ENCODE peak calls at places on chromosomes 6 and 20, in nine cellular contexts. One of them, this sample, is unnamed.

GRCh38 chr6:42007753-42008528 is 42.4 kb upstream of the TAF8 start:
- DNase-seq in left lung: no peak
- DNase-seq in heart right ventricle: no peak
- DNase-seq in CD8-positive, alpha-beta T cell: peak; percentile 71
- DNase-seq in MM.1S: no peak
- DNase-seq in psoas muscle: no peak
- DNase-seq in colonic mucosa: no peak
- DNase-seq in heart left ventricle: no peak
- DNase-seq in CD8-positive, alpha-beta memory T cell: no peak
- DNase-seq in this sample: no peak

GRCh38 chr6:124223596-124223995 is 419.9 kb downstream of the NKAIN2 start:
- DNase-seq in left lung: no peak
- DNase-seq in heart right ventricle: no peak
- DNase-seq in CD8-positive, alpha-beta T cell: no peak
- DNase-seq in MM.1S: no peak
- DNase-seq in psoas muscle: no peak
- DNase-seq in colonic mucosa: no peak
- DNase-seq in heart left ventricle: no peak
- DNase-seq in CD8-positive, alpha-beta memory T cell: no peak
- DNase-seq in this sample: no peak

GRCh38 chr20:16695633-16696032 is 34.2 kb upstream of the SNRPB2 start:
- DNase-seq in left lung: no peak
- DNase-seq in heart right ventricle: no peak
- DNase-seq in CD8-positive, alpha-beta T cell: no peak
- DNase-seq in MM.1S: no peak
- DNase-seq in psoas muscle: no peak
- DNase-seq in colonic mucosa: no peak
- DNase-seq in heart left ventricle: no peak
- DNase-seq in CD8-positive, alpha-beta memory T cell: no peak
- DNase-seq in this sample: no peak

GRCh38 chr6:132300323-132300949 is 100.8 kb downstream of the MOXD1 start:
- DNase-seq in left lung: no peak
- DNase-seq in heart right ventricle: peak; percentile 22
- DNase-seq in CD8-positive, alpha-beta T cell: no peak
- DNase-seq in MM.1S: peak; percentile 64
- DNase-seq in psoas muscle: no peak
- DNase-seq in colonic mucosa: peak; percentile 29
- DNase-seq in heart left ventricle: peak; percentile 39
- DNase-seq in CD8-positive, alpha-beta memory T cell: no peak
- DNase-seq in this sample: peak; percentile 55

GRCh38 chr6:137426007-137426689 is 68.0 kb downstream of the OLIG3 start:
- DNase-seq in left lung: no peak
- DNase-seq in heart right ventricle: no peak
- DNase-seq in CD8-positive, alpha-beta T cell: no peak
- DNase-seq in MM.1S: peak; percentile 71
- DNase-seq in psoas muscle: no peak
- DNase-seq in colonic mucosa: no peak
- DNase-seq in heart left ventricle: no peak
- DNase-seq in CD8-positive, alpha-beta memory T cell: no peak
- DNase-seq in this sample: no peak

GRCh38 chr6:46062312-46062711 is 46.7 kb upstream of the CLIC5 start:
- DNase-seq in left lung: peak; percentile 44
- DNase-seq in heart right ventricle: no peak
- DNase-seq in CD8-positive, alpha-beta T cell: no peak
- DNase-seq in MM.1S: peak; percentile 9
- DNase-seq in psoas muscle: no peak
- DNase-seq in colonic mucosa: peak; percentile 53
- DNase-seq in heart left ventricle: no peak
- DNase-seq in CD8-positive, alpha-beta memory T cell: no peak
- DNase-seq in this sample: no peak

GRCh38 chr6:1708141-1708540 is 98.4 kb downstream of the FOXC1 start:
- DNase-seq in left lung: no peak
- DNase-seq in heart right ventricle: no peak
- DNase-seq in CD8-positive, alpha-beta T cell: no peak
- DNase-seq in MM.1S: no peak
- DNase-seq in psoas muscle: no peak
- DNase-seq in colonic mucosa: no peak
- DNase-seq in heart left ventricle: no peak
- DNase-seq in CD8-positive, alpha-beta memory T cell: no peak
- DNase-seq in this sample: no peak

GRCh38 chr20:24950836-24951525 is 1.9 kb downstream of the CST7 start:
- DNase-seq in left lung: no peak
- DNase-seq in heart right ventricle: no peak
- DNase-seq in CD8-positive, alpha-beta T cell: no peak
- DNase-seq in MM.1S: no peak
- DNase-seq in psoas muscle: no peak
- DNase-seq in colonic mucosa: peak; percentile 16
- DNase-seq in heart left ventricle: no peak
- DNase-seq in CD8-positive, alpha-beta memory T cell: no peak
- DNase-seq in this sample: no peak

GRCh38 chr6:156400487-156400886 is 376.7 kb upstream of the ARID1B start:
- DNase-seq in left lung: no peak
- DNase-seq in heart right ventricle: no peak
- DNase-seq in CD8-positive, alpha-beta T cell: no peak
- DNase-seq in MM.1S: no peak
- DNase-seq in psoas muscle: no peak
- DNase-seq in colonic mucosa: no peak
- DNase-seq in heart left ventricle: no peak
- DNase-seq in CD8-positive, alpha-beta memory T cell: no peak
- DNase-seq in this sample: no peak

GRCh38 chr20:49905415-49906091 is 9.8 kb downstream of the SPATA2 start:
- DNase-seq in left lung: no peak
- DNase-seq in heart right ventricle: no peak
- DNase-seq in CD8-positive, alpha-beta T cell: no peak
- DNase-seq in MM.1S: no peak
- DNase-seq in psoas muscle: no peak
- DNase-seq in colonic mucosa: no peak
- DNase-seq in heart left ventricle: no peak
- DNase-seq in CD8-positive, alpha-beta memory T cell: peak; percentile 47
- DNase-seq in this sample: no peak

GRCh38 chr6:70673601-70674000 is 5.9 kb downstream of the SMAP1 start:
- DNase-seq in left lung: no peak
- DNase-seq in heart right ventricle: no peak
- DNase-seq in CD8-positive, alpha-beta T cell: no peak
- DNase-seq in MM.1S: peak; percentile 29
- DNase-seq in psoas muscle: no peak
- DNase-seq in colonic mucosa: no peak
- DNase-seq in heart left ventricle: no peak
- DNase-seq in CD8-positive, alpha-beta memory T cell: no peak
- DNase-seq in this sample: no peak

GRCh38 chr6:37456816-37457560 is 24.0 kb downstream of the CMTR1 start:
- DNase-seq in left lung: no peak
- DNase-seq in heart right ventricle: no peak
- DNase-seq in CD8-positive, alpha-beta T cell: no peak
- DNase-seq in MM.1S: no peak
- DNase-seq in psoas muscle: no peak
- DNase-seq in colonic mucosa: no peak
- DNase-seq in heart left ventricle: no peak
- DNase-seq in CD8-positive, alpha-beta memory T cell: no peak
- DNase-seq in this sample: no peak

GRCh38 chr20:62558779-62559178 is 83.0 kb upstream of the GATA5 start:
- DNase-seq in left lung: no peak
- DNase-seq in heart right ventricle: peak; percentile 83
- DNase-seq in CD8-positive, alpha-beta T cell: no peak
- DNase-seq in MM.1S: no peak
- DNase-seq in psoas muscle: peak; percentile 94
- DNase-seq in colonic mucosa: no peak
- DNase-seq in heart left ventricle: peak; percentile 90
- DNase-seq in CD8-positive, alpha-beta memory T cell: no peak
- DNase-seq in this sample: no peak

GRCh38 chr6:148407372-148407771 is 64.7 kb downstream of the SASH1 start:
- DNase-seq in left lung: no peak
- DNase-seq in heart right ventricle: no peak
- DNase-seq in CD8-positive, alpha-beta T cell: no peak
- DNase-seq in MM.1S: no peak
- DNase-seq in psoas muscle: peak; percentile 68
- DNase-seq in colonic mucosa: no peak
- DNase-seq in heart left ventricle: peak; percentile 46
- DNase-seq in CD8-positive, alpha-beta memory T cell: no peak
- DNase-seq in this sample: no peak

GRCh38 chr6:89069536-89070163 is 10.9 kb upstream of the PNRC1 start:
- DNase-seq in left lung: no peak
- DNase-seq in heart right ventricle: no peak
- DNase-seq in CD8-positive, alpha-beta T cell: no peak
- DNase-seq in MM.1S: no peak
- DNase-seq in psoas muscle: no peak
- DNase-seq in colonic mucosa: no peak
- DNase-seq in heart left ventricle: no peak
- DNase-seq in CD8-positive, alpha-beta memory T cell: no peak
- DNase-seq in this sample: no peak

GRCh38 chr6:100463685-100464161 is 998 bp downstream of the SIM1 start:
- DNase-seq in left lung: no peak
- DNase-seq in heart right ventricle: no peak
- DNase-seq in CD8-positive, alpha-beta T cell: no peak
- DNase-seq in MM.1S: no peak
- DNase-seq in psoas muscle: no peak
- DNase-seq in colonic mucosa: no peak
- DNase-seq in heart left ventricle: no peak
- DNase-seq in CD8-positive, alpha-beta memory T cell: no peak
- DNase-seq in this sample: no peak

GRCh38 chr20:11726021-11726420 is 191.7 kb upstream of the BTBD3 start:
- DNase-seq in left lung: no peak
- DNase-seq in heart right ventricle: no peak
- DNase-seq in CD8-positive, alpha-beta T cell: no peak
- DNase-seq in MM.1S: no peak
- DNase-seq in psoas muscle: no peak
- DNase-seq in colonic mucosa: no peak
- DNase-seq in heart left ventricle: no peak
- DNase-seq in CD8-positive, alpha-beta memory T cell: no peak
- DNase-seq in this sample: no peak

GRCh38 chr6:142331075-142331551 is 29.3 kb downstream of the ADGRG6 start:
- DNase-seq in left lung: no peak
- DNase-seq in heart right ventricle: no peak
- DNase-seq in CD8-positive, alpha-beta T cell: peak; percentile 55
- DNase-seq in MM.1S: no peak
- DNase-seq in psoas muscle: no peak
- DNase-seq in colonic mucosa: no peak
- DNase-seq in heart left ventricle: no peak
- DNase-seq in CD8-positive, alpha-beta memory T cell: no peak
- DNase-seq in this sample: no peak

GRCh38 chr6:13953061-13953705 is 28.4 kb downstream of the RNF182 start:
- DNase-seq in left lung: no peak
- DNase-seq in heart right ventricle: no peak
- DNase-seq in CD8-positive, alpha-beta T cell: no peak
- DNase-seq in MM.1S: no peak
- DNase-seq in psoas muscle: no peak
- DNase-seq in colonic mucosa: no peak
- DNase-seq in heart left ventricle: no peak
- DNase-seq in CD8-positive, alpha-beta memory T cell: no peak
- DNase-seq in this sample: no peak

GRCh38 chr20:46832555-46832954 is 62.1 kb upstream of the EYA2 start:
- DNase-seq in left lung: no peak
- DNase-seq in heart right ventricle: no peak
- DNase-seq in CD8-positive, alpha-beta T cell: no peak
- DNase-seq in MM.1S: no peak
- DNase-seq in psoas muscle: no peak
- DNase-seq in colonic mucosa: no peak
- DNase-seq in heart left ventricle: no peak
- DNase-seq in CD8-positive, alpha-beta memory T cell: no peak
- DNase-seq in this sample: no peak
- H3K36me3 ChIP-seq in left lung: no peaks in the 10 kb centered on the region
- H3K36me3 ChIP-seq in heart right ventricle: no peaks in the 10 kb centered on the region
- H3K36me3 ChIP-seq in CD8-positive, alpha-beta T cell: no peaks in the 10 kb centered on the region
- H3K36me3 ChIP-seq in MM.1S: no peaks in the 10 kb centered on the region
- H3K36me3 ChIP-seq in psoas muscle: no peaks in the 10 kb centered on the region
- H3K36me3 ChIP-seq in colonic mucosa: no peaks in the 10 kb centered on the region
- H3K36me3 ChIP-seq in heart left ventricle: no peaks in the 10 kb centered on the region
- H3K36me3 ChIP-seq in CD8-positive, alpha-beta memory T cell: no peaks in the 10 kb centered on the region
- H3K36me3 ChIP-seq in this sample: no peaks in the 10 kb centered on the region

DNA sequence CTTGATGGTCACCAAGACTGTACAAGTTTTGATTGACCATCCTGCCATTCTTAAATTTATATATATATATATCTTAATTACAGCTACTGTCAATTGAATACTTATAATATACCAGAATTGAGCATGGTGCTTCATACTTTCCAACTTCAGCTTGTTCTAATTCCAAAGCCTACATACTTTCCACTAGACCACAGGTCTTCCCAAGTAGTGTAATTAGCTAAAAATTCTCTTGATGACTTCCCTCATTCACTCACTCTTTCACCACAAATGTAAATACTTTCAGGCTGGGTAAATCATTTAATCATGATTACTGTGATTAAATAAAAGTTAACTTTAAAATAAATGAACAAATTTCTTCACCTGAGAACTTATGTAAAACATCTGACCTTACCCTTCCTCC is 3.4 kb downstream of the ASF1A start:
- DNase-seq in left lung: no peak
- DNase-seq in heart right ventricle: no peak
- DNase-seq in CD8-positive, alpha-beta T cell: no peak
- DNase-seq in MM.1S: no peak
- DNase-seq in psoas muscle: no peak
- DNase-seq in colonic mucosa: no peak
- DNase-seq in heart left ventricle: no peak
- DNase-seq in CD8-positive, alpha-beta memory T cell: no peak
- DNase-seq in this sample: no peak
- H3K4me3 ChIP-seq in left lung: no peak overlapping the region
- H3K4me3 ChIP-seq in heart right ventricle: no peak overlapping the region
- H3K4me3 ChIP-seq in CD8-positive, alpha-beta T cell: no peak overlapping the region
- H3K4me3 ChIP-seq in MM.1S: no peak overlapping the region
- H3K4me3 ChIP-seq in psoas muscle: no peak overlapping the region
- H3K4me3 ChIP-seq in colonic mucosa: no peak overlapping the region
- H3K4me3 ChIP-seq in heart left ventricle: no peak overlapping the region
- H3K4me3 ChIP-seq in CD8-positive, alpha-beta memory T cell: no peak overlapping the region
- H3K4me3 ChIP-seq in this sample: no peak overlapping the region

DNA sequence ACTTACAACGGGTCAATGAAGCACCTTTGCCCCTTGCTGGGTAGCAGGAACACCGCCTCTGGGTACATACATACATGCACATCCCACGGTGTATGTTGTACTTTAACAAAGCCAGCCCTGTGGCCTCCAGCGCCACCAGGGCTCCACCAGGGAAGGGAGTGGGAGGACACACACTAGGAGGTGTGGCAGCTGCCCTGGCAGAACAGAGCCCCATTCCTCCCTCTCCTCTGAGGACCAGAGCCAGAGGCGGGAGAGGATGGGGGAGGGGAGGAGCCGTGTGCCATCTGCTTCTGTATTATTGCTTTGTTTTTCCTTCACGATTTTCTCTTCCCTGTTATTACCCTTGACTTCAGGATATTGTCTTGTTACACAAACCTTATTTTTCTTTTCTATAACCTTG is 105.8 kb upstream of the TRAF3IP2 start:
- DNase-seq in left lung: peak; percentile 71
- DNase-seq in heart right ventricle: peak; percentile 64
- DNase-seq in CD8-positive, alpha-beta T cell: no peak
- DNase-seq in MM.1S: no peak
- DNase-seq in psoas muscle: peak; percentile 72
- DNase-seq in colonic mucosa: peak; percentile 69
- DNase-seq in heart left ventricle: peak; percentile 74
- DNase-seq in CD8-positive, alpha-beta memory T cell: no peak
- DNase-seq in this sample: peak; percentile 91
- H3K36me3 ChIP-seq in left lung: peaks cover 24% of the 10 kb centered on the region
- H3K36me3 ChIP-seq in heart right ventricle: no peaks in the 10 kb centered on the region
- H3K36me3 ChIP-seq in CD8-positive, alpha-beta T cell: peaks cover 19% of the 10 kb centered on the region
- H3K36me3 ChIP-seq in MM.1S: no peaks in the 10 kb centered on the region
- H3K36me3 ChIP-seq in psoas muscle: no peaks in the 10 kb centered on the region
- H3K36me3 ChIP-seq in colonic mucosa: no peaks in the 10 kb centered on the region
- H3K36me3 ChIP-seq in heart left ventricle: peaks cover 15% of the 10 kb centered on the region
- H3K36me3 ChIP-seq in CD8-positive, alpha-beta memory T cell: peaks cover 50% of the 10 kb centered on the region
- H3K36me3 ChIP-seq in this sample: peaks cover 13% of the 10 kb centered on the region

DNA sequence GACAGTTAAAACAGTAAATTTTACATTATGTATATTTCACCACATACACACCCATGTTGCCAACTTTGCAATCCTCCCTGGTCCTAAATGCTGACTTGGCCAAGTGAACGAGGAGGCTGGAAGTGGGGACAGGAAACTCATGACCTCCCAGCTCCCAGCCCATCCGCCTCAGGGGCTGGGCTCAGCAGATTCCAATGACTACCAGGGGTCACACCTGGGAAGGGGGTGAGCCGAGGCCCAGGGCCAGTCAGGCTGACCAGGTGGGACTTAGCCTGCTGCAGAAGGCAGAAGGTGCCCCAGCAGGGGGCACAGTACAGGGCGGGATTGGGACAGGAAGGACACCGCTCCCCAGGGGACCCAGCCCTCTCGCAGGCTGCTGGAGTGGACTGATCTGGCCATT is 2.4 kb downstream of the SIGLEC1 start:
- DNase-seq in left lung: no peak
- DNase-seq in heart right ventricle: no peak
- DNase-seq in CD8-positive, alpha-beta T cell: no peak
- DNase-seq in MM.1S: no peak
- DNase-seq in psoas muscle: peak; percentile 56
- DNase-seq in colonic mucosa: no peak
- DNase-seq in heart left ventricle: peak; percentile 53
- DNase-seq in CD8-positive, alpha-beta memory T cell: no peak
- DNase-seq in this sample: no peak
- H3K4me3 ChIP-seq in left lung: no peak overlapping the region
- H3K4me3 ChIP-seq in heart right ventricle: no peak overlapping the region
- H3K4me3 ChIP-seq in CD8-positive, alpha-beta T cell: no peak overlapping the region
- H3K4me3 ChIP-seq in MM.1S: no peak overlapping the region
- H3K4me3 ChIP-seq in psoas muscle: no peak overlapping the region
- H3K4me3 ChIP-seq in colonic mucosa: no peak overlapping the region
- H3K4me3 ChIP-seq in heart left ventricle: no peak overlapping the region
- H3K4me3 ChIP-seq in CD8-positive, alpha-beta memory T cell: no peak overlapping the region
- H3K4me3 ChIP-seq in this sample: no peak overlapping the region